ENCODE peak calls at places on chromosomes 4 and X, in nine cellular contexts. K is NCI-H1417, V is GF-D8, W is T47D, L is NCI-H2029 treated with DMSO at 0.1 percent for 48 hours, A is sciatic nerve, O is NCI-H2107, P is mammary epithelial cell, Q is GM12878. R is an unnamed sample.

GRCh38 chr4:1939664-1940509 is 68.7 kb downstream of the NSD2 start:
- DNase-seq in K (no peak), V (no peak), W (no peak), L (peak), A (no peak), O (no peak), P (peak), Q (no peak), R (peak)

GRCh38 chr4:122827258-122827887 is 742 bp downstream of the FGF2 start:
- DNase-seq in K (peak), V (no peak), W (no peak), L (no peak), A (peak), O (no peak), P (peak), Q (peak), R (peak)

GRCh38 chr4:56701156-56701471 is 20.0 kb upstream of the HOPX start:
- DNase-seq in K (no peak), V (no peak), W (no peak), L (no peak), A (no peak), O (no peak), P (no peak), Q (no peak), R (no peak)

GRCh38 chr4:88728146-88728545 is 30.5 kb upstream of the NAP1L5 start:
- DNase-seq in K (no peak), V (no peak), W (no peak), L (no peak), A (no peak), O (no peak), P (no peak), Q (no peak), R (no peak)

GRCh38 chr4:105622269-105622668 is 69.8 kb downstream of the ARHGEF38 start:
- DNase-seq in K (no peak), V (no peak), W (peak), L (no peak), A (no peak), O (no peak), P (no peak), Q (no peak), R (no peak)

GRCh38 chrX:15947648-15948317 is 93.2 kb upstream of the AP1S2 start:
- DNase-seq in K (no peak), V (no peak), W (no peak), L (no peak), A (no peak), O (no peak), P (peak), Q (no peak), R (no peak)

GRCh38 chrX:103215037-103215767 is at the start of gene BEX4:
- DNase-seq in K (peak), V (no peak), W (peak), L (peak), A (peak), O (peak), P (peak), Q (no peak), R (peak)

GRCh38 chr4:90958256-90958895 is 831.2 kb downstream of the CCSER1 start:
- DNase-seq in K (no peak), V (no peak), W (peak), L (peak), A (no peak), O (no peak), P (peak), Q (no peak), R (no peak)

GRCh38 chr4:85919488-85919887 is 440.4 kb downstream of the MAPK10 start:
- DNase-seq in K (peak), V (no peak), W (no peak), L (no peak), A (no peak), O (no peak), P (no peak), Q (no peak), R (peak)

GRCh38 chr4:30719363-30720020 is 677 bp upstream of the PCDH7 start:
- DNase-seq in K (peak), V (no peak), W (peak), L (peak), A (peak), O (no peak), P (peak), Q (no peak), R (peak)

GRCh38 chr4:121599049-121599448 is 97.7 kb downstream of the ANXA5 start:
- DNase-seq in K (no peak), V (no peak), W (no peak), L (no peak), A (no peak), O (no peak), P (no peak), Q (no peak), R (no peak)

GRCh38 chrX:119734897-119735339 is 23.5 kb upstream of the SOWAHD start:
- DNase-seq in K (peak), V (no peak), W (no peak), L (no peak), A (peak), O (peak), P (no peak), Q (no peak), R (peak)

GRCh38 chr4:122775987-122776836 is 43.7 kb downstream of the BBS12 start:
- DNase-seq in K (peak), V (no peak), W (no peak), L (no peak), A (no peak), O (no peak), P (peak), Q (no peak), R (no peak)

GRCh38 chr4:98749206-98749605 is 90.8 kb upstream of the TSPAN5 start:
- DNase-seq in K (no peak), V (no peak), W (no peak), L (no peak), A (no peak), O (no peak), P (no peak), Q (no peak), R (no peak)

GRCh38 chr4:169625886-169626285 is 5.5 kb downstream of the CLCN3 start:
- DNase-seq in K (no peak), V (no peak), W (no peak), L (no peak), A (no peak), O (no peak), P (no peak), Q (no peak), R (no peak)

GRCh38 chr4:6988016-6988715 is 55.0 kb upstream of the TADA2B start:
- DNase-seq in K (no peak), V (no peak), W (no peak), L (no peak), A (no peak), O (no peak), P (no peak), Q (no peak), R (no peak)

GRCh38 chrX:136835761-136836160 is 44.8 kb downstream of the RBMX start:
- DNase-seq in K (no peak), V (no peak), W (no peak), L (no peak), A (no peak), O (no peak), P (no peak), Q (no peak), R (no peak)

R was measured in NCI-H1105 treated with DMSO at 0.1 percent for 48 hours.